ENCODE peak calls at places on chromosomes 11 and 22, in nine cellular contexts. L is IMR-90; H is tibial artery; I is CD4-positive, CD25-positive, alpha-beta regulatory T cell; C is heart right ventricle; M is esophagus squamous epithelium; N is kidney; X is transverse colon; P is mesendoderm. Z is an unnamed sample. For H3K36me3, the result is how much of the 10 kb centered on the place peaks cover.

GRCh38 chr11:114059278-114059983 is at the start of gene ZBTB16:
- DNase-seq in I (peak), M (no peak), P (peak), L (no peak), X (peak), C (peak), N (peak), H (peak), Z (peak)

GRCh38 chr11:36619502-36619901 is 21.5 kb upstream of the RAG2 start:
- DNase-seq in N (no peak), L (no peak), P (peak), M (no peak), I (no peak), C (no peak), X (no peak), H (no peak), Z (no peak)

GRCh38 chr11:2670541-2671100 is 29.2 kb downstream of the KCNQ1OT1 start:
- DNase-seq in X (no peak), N (no peak), C (no peak), L (no peak), H (peak), I (no peak), M (no peak), P (no peak), Z (no peak)

GRCh38 chr11:65403607-65404121 is 17.2 kb downstream of the FRMD8 start:
- DNase-seq in C (no peak), L (no peak), M (no peak), P (no peak), X (no peak), I (no peak), H (no peak), N (no peak), Z (no peak)

GRCh38 chr11:33476945-33477584 is 219.9 kb downstream of the HIPK3 start:
- DNase-seq in L (peak), N (no peak), X (no peak), P (no peak), I (no peak), H (no peak), C (no peak), M (no peak), Z (no peak)

GRCh38 chr11:109784536-109784935 is 308.7 kb upstream of the ZC3H12C start:
- DNase-seq in X (no peak), L (no peak), N (no peak), I (no peak), P (no peak), M (no peak), C (no peak), H (no peak), Z (no peak)

GRCh38 chr11:64264371-64264852 is 13.1 kb downstream of the PLCB3 start:
- DNase-seq in N (no peak), X (no peak), I (no peak), M (no peak), P (no peak), L (no peak), H (no peak), C (no peak), Z (no peak)

GRCh38 chr11:2518983-2519340 is 74.2 kb downstream of the KCNQ1 start:
- DNase-seq in P (no peak), L (no peak), H (peak), X (peak), I (no peak), M (no peak), N (peak), C (peak), Z (peak)

GRCh38 chr11:57434640-57435546 is 8.0 kb upstream of the SLC43A3 start:
- DNase-seq in M (no peak), X (no peak), I (no peak), L (peak), P (no peak), H (no peak), N (no peak), C (no peak), Z (no peak)

GRCh38 chr11:129225190-129225589 is 33.1 kb upstream of the ARHGAP32 start:
- DNase-seq in M (no peak), H (no peak), L (peak), N (no peak), C (no peak), P (no peak), I (no peak), X (no peak), Z (no peak)

GRCh38 chr11:62588966-62589637 is 2.2 kb downstream of the TUT1 start:
- DNase-seq in C (no peak), P (peak), L (no peak), I (peak), M (no peak), H (no peak), N (peak), X (no peak), Z (no peak)

GRCh38 chr11:84969103-84969502 is 658.0 kb downstream of the DLG2 start:
- DNase-seq in M (no peak), L (no peak), H (peak), I (no peak), N (no peak), P (peak), X (no peak), C (no peak), Z (no peak)

GRCh38 chr11:96061730-96062524 is 138.0 kb upstream of the MTMR2 start:
- DNase-seq in I (peak), X (no peak), M (no peak), P (no peak), H (no peak), C (no peak), N (no peak), L (peak), Z (no peak)

GRCh38 chr22:17581631-17582030 is 18.3 kb downstream of the SLC25A18 start:
- DNase-seq in N (peak), I (no peak), L (no peak), X (no peak), M (no peak), C (no peak), P (no peak), H (no peak), Z (no peak)

GRCh38 chr11:46119053-46119351 is 2.3 kb downstream of the PHF21A start:
- DNase-seq in L (no peak), I (no peak), C (no peak), P (no peak), H (no peak), X (no peak), N (no peak), M (no peak), Z (no peak)

GRCh38 chr22:41574847-41575381 is 14.1 kb downstream of the CSDC2 start:
- DNase-seq in H (peak), L (peak), C (peak), M (no peak), X (peak), I (no peak), N (peak), P (no peak), Z (peak)

GRCh38 chr22:40326905-40327735 is 19.2 kb upstream of the ADSL start:
- DNase-seq in X (no peak), M (no peak), N (no peak), C (no peak), L (peak), P (peak), I (peak), H (no peak), Z (no peak)

DNA sequence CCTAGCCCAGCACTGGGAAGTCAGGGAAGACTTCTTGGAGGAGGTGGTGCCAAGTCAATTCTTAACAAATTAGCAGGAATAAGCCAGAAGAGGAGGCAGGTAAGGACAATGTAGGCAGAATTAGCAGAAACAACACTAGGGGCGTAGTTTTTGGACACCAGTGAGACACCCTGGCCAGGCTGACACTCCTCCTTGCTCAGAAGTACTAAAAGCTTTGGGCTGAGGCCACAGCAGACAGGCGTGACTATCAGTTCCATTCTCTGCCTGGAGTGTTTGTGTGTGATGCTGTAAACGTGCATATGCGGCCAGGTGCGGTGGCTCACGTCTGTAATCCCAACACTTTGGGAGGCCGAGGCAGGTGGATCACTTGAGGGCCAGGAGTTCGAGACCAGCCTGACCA is 36.0 kb downstream of the PHF21B start:
- DNase-seq in X (no peak), N (no peak), C (no peak), P (no peak), H (no peak), L (no peak), I (no peak), M (no peak), Z (no peak)
- H3K36me3 ChIP-seq in X (under half), N (under half), C (under half), P (under half), H (under half), L (under half), I (under half), M (under half), Z (under half)

GRCh38 chr11:102368472-102368871 is 21.5 kb downstream of the BIRC2 start:
- DNase-seq in H (no peak), M (no peak), X (no peak), P (no peak), I (peak), L (no peak), N (no peak), C (no peak), Z (no peak)
- H3K27ac ChIP-seq in H (no peak), M (no peak), X (no peak), P (no peak), I (no peak), L (no peak), N (no peak), C (no peak), Z (no peak)

GRCh38 chr11:103910721-103911120 is 125.7 kb upstream of the DDI1 start:
- DNase-seq in I (no peak), H (no peak), L (no peak), X (no peak), N (no peak), P (no peak), C (no peak), M (no peak), Z (no peak)

GRCh38 chr11:103906291-103906850 is 130.1 kb upstream of the DDI1 start:
- DNase-seq in H (no peak), M (no peak), N (no peak), L (no peak), P (no peak), X (no peak), I (no peak), C (no peak), Z (no peak)

GRCh38 chr11:103907136-103907535 is 129.3 kb upstream of the DDI1 start:
- DNase-seq in I (no peak), H (no peak), L (no peak), C (no peak), P (no peak), M (no peak), N (no peak), X (no peak), Z (no peak)

GRCh38 chr11:103904324-103904667 is 132.1 kb upstream of the DDI1 start:
- DNase-seq in M (no peak), N (no peak), C (no peak), X (no peak), P (no peak), L (no peak), I (no peak), H (no peak), Z (no peak)

GRCh38 chr11:103907548-103908455 is 128.6 kb upstream of the DDI1 start:
- DNase-seq in C (no peak), P (no peak), N (no peak), I (no peak), H (no peak), X (no peak), M (no peak), L (peak), Z (no peak)
- H3K4me3 ChIP-seq in C (no peak), P (no peak), N (no peak), I (no peak), H (no peak), X (no peak), M (no peak), L (no peak), Z (no peak)

GRCh38 chr22:36469094-36469710 is 12.2 kb downstream of the TXN2 start:
- DNase-seq in N (no peak), I (no peak), H (peak), L (no peak), C (no peak), X (no peak), P (no peak), M (no peak), Z (no peak)

GRCh38 chr22:36472689-36473088 is 8.8 kb downstream of the TXN2 start:
- DNase-seq in C (no peak), L (no peak), M (no peak), P (no peak), N (no peak), X (no peak), I (no peak), H (no peak), Z (no peak)

GRCh38 chr22:36470994-36471331 is 10.5 kb downstream of the TXN2 start:
- DNase-seq in X (no peak), C (no peak), L (peak), P (no peak), I (no peak), H (peak), M (no peak), N (no peak), Z (no peak)

GRCh38 chr22:36470162-36470993 is 11.1 kb downstream of the TXN2 start:
- DNase-seq in H (peak), N (peak), X (peak), C (peak), M (no peak), P (peak), L (peak), I (peak), Z (peak)

DNA sequence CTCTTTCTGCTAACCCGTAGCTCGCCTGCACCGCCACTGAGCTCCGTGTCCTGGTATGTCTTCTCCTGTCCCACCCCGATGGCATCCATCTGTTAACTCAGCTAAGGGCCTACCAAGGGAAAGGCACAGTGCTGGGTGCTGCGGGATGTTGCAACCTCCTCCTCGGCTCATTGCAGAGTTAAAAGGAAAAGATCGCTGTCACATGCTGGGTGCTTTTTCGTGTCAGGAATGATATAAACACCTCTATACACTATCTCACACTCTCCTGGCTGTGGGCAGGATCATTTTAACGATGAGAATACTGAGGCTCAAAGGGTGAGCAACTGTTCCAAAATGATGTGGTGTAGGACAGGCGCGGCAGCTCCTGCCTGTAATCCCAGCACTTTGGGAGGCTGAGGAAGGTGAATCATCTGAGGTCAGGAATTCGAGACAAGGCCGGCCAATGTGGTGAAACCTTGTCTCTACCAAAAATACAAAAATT is 10.1 kb downstream of the TXN2 start:
- DNase-seq in P (no peak), H (peak), L (peak), I (no peak), X (no peak), M (no peak), C (no peak), N (no peak), Z (no peak)
- H3K36me3 ChIP-seq in P (under half), H (under half), L (under half), I (under half), X (under half), M (under half), C (half or more), N (under half), Z (under half)

GRCh38 chr11:17156283-17156682 is 51.5 kb downstream of the PIK3C2A start:
- DNase-seq in I (no peak), N (no peak), L (no peak), M (no peak), H (no peak), C (no peak), X (no peak), P (no peak), Z (no peak)

GRCh38 chr11:17157773-17158172 is 50.0 kb downstream of the PIK3C2A start:
- DNase-seq in I (no peak), N (no peak), M (no peak), L (no peak), X (no peak), C (no peak), H (no peak), P (no peak), Z (no peak)

GRCh38 chr11:17152306-17152705 is 55.5 kb downstream of the PIK3C2A start:
- DNase-seq in P (no peak), H (no peak), X (no peak), C (no peak), L (no peak), N (no peak), I (no peak), M (no peak), Z (no peak)

GRCh38 chr11:17153759-17154158 is 54.0 kb downstream of the PIK3C2A start:
- DNase-seq in N (no peak), M (no peak), H (no peak), L (no peak), I (peak), C (no peak), X (no peak), P (no peak), Z (no peak)

GRCh38 chr11:17154409-17155159 is 53.2 kb downstream of the PIK3C2A start:
- DNase-seq in C (no peak), P (no peak), H (no peak), I (no peak), M (no peak), L (no peak), X (no peak), N (no peak), Z (no peak)
- H3K27ac ChIP-seq in C (peak), P (no peak), H (no peak), I (no peak), M (no peak), L (no peak), X (no peak), N (no peak), Z (no peak)

GRCh38 chr11:134916829-134917228 is 504.8 kb upstream of the B3GAT1 start:
- DNase-seq in H (no peak), N (no peak), C (no peak), X (no peak), L (no peak), I (no peak), P (no peak), M (no peak), Z (no peak)
- H3K4me3 ChIP-seq in H (no peak), N (no peak), C (no peak), X (no peak), L (no peak), I (no peak), P (no peak), M (no peak), Z (no peak)

GRCh38 chr22:38310518-38311330 is 6.5 kb downstream of the CSNK1E start:
- DNase-seq in I (no peak), L (no peak), X (no peak), H (peak), C (peak), M (no peak), P (no peak), N (no peak), Z (peak)
- H3K36me3 ChIP-seq in I (under half), L (under half), X (under half), H (under half), C (under half), M (under half), P (under half), N (under half), Z (under half)

GRCh38 chr11:76616676-76617552 is 53.6 kb downstream of the LRRC32 start:
- DNase-seq in I (no peak), P (no peak), M (no peak), L (no peak), C (no peak), N (no peak), H (peak), X (no peak), Z (no peak)

GRCh38 chr11:76614471-76615183 is 55.9 kb downstream of the LRRC32 start:
- DNase-seq in L (no peak), P (peak), M (no peak), N (peak), I (no peak), H (peak), C (peak), X (no peak), Z (peak)

GRCh38 chr11:76615950-76616349 is 54.6 kb downstream of the LRRC32 start:
- DNase-seq in C (peak), N (no peak), X (peak), H (peak), I (no peak), M (no peak), P (no peak), L (peak), Z (no peak)

GRCh38 chr11:76620471-76620870 is 50.1 kb downstream of the LRRC32 start:
- DNase-seq in I (no peak), N (no peak), C (no peak), L (peak), P (no peak), M (no peak), H (peak), X (no peak), Z (no peak)

GRCh38 chr11:76617553-76618265 is 52.8 kb downstream of the LRRC32 start:
- DNase-seq in X (no peak), H (peak), P (no peak), I (no peak), N (no peak), L (peak), M (no peak), C (no peak), Z (no peak)
- H3K27ac ChIP-seq in X (no peak), H (peak), P (no peak), I (no peak), N (no peak), L (no peak), M (no peak), C (no peak), Z (no peak)

DNA sequence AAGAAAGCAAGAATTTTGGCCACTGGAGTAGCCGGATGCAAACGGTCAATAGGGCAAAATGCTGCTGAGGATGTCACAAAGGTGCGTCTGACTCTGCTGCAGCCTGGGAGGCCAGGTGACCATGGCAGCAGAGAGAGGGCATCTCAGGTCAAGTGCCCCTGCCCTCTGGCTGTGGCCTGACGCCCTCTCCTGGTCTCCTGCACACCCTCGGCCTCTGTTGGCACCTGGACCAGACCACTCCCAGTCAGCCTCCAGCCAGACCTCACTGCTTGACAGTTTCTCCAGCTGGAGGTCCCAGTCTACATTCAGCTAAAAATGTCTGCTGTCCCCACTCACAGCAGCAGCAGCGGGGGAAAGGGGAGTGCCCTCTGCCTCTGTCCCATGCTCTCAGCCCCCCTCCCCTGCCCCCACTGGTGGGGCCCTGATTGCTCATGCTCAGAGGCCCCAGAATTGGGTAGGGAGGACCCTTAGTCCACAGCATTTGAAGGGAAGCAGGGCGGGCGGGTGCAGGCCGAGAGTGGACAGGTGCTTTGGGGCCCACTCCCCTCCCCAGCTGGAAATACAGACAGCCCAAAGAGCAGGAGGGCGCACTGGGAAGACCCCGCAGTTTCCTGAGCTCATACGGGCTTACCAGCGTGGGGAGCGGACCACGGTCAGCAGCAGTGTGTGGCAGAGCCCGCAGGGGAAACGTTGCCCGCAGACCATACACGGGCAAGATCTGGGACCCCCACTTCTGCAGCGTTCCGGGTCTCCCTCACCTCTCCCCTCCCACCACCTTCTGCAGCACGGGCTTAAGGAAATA is 1.6 kb upstream of the BRSK2 start:
- DNase-seq in I (no peak), M (no peak), L (no peak), C (peak), X (peak), N (peak), P (peak), H (no peak), Z (peak)
- H3K4me3 ChIP-seq in I (no peak), M (no peak), L (peak), C (no peak), X (no peak), N (no peak), P (no peak), H (no peak), Z (no peak)

DNA sequence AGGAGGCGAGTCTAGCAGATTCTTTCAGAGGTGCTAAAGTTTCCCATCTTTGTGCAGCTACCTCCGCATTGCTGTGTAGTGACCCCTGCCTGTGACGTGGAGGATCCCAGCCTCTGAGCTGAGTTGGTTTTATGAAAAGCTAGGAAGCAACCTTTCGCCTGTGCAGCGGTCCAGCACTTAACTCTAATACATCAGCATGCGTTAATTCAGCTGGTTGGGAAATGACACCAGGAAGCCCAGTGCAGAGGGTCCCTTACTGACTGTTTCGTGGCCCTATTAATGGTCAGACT is 8.9 kb upstream of the SAMM50 start:
- DNase-seq in N (no peak), I (no peak), X (no peak), P (peak), L (no peak), C (no peak), H (no peak), M (no peak), Z (no peak)
- H3K36me3 ChIP-seq in N (under half), I (under half), X (under half), P (under half), L (under half), C (under half), H (under half), M (under half), Z (under half)

Z was measured in psoas muscle.